ENCODE peak calls at places on chromosomes 4 and X, in four cellular contexts. X is choroid plexus epithelial cell, K is astrocyte, C is coronary artery. T is an unnamed sample.

GRCh38 chr4:150114641-150115040 is 36.4 kb downstream of the DCLK2 start:
- DNase-seq in X (no peak), K (no peak), C (no peak), T (no peak)

GRCh38 chr4:3465698-3466671 is 2.9 kb downstream of the DOK7 start:
- DNase-seq in X (no peak), K (no peak), C (no peak), T (no peak)

GRCh38 chr4:150127757-150128156 is 49.5 kb downstream of the DCLK2 start:
- DNase-seq in X (peak; percentile 40), K (no peak), C (no peak), T (no peak)

GRCh38 chr4:82388405-82388804 is 14.6 kb upstream of the HNRNPD start:
- DNase-seq in X (no peak), K (no peak), C (no peak), T (no peak)

GRCh38 chrX:23732704-23733103 is 10.4 kb downstream of the ACOT9 start:
- DNase-seq in X (no peak), K (no peak), C (no peak), T (no peak)

GRCh38 chr4:159103406-159104131 is 690 bp downstream of the RAPGEF2 start:
- DNase-seq in X (peak; percentile 46), K (no peak), C (peak; percentile 74), T (peak; percentile 35)

GRCh38 chr4:6372649-6373525 is 99.5 kb downstream of the PPP2R2C start:
- DNase-seq in X (peak; percentile 60), K (peak; percentile 2), C (no peak), T (peak; percentile 37)

GRCh38 chrX:120560405-120560841 is 339 bp downstream of the CUL4B start:
- DNase-seq in X (no peak), K (peak; percentile 22), C (peak; percentile 74), T (no peak)

GRCh38 chrX:16711219-16712115 is 1.0 kb downstream of the CTPS2 start:
- DNase-seq in X (no peak), K (no peak), C (no peak), T (no peak)

GRCh38 chrX:43949669-43950068 is 23.5 kb downstream of the NDP start:
- DNase-seq in X (no peak), K (no peak), C (no peak), T (no peak)

GRCh38 chr4:36241771-36242170 is 2.5 kb downstream of the ARAP2 start:
- DNase-seq in X (no peak), K (no peak), C (no peak), T (no peak)

GRCh38 chr4:38146383-38146782 is 186.2 kb downstream of the PTTG2 start:
- DNase-seq in X (no peak), K (no peak), C (no peak), T (no peak)

GRCh38 chrX:115679460-115679859 is 118.5 kb downstream of the PLS3 start:
- DNase-seq in X (peak; percentile 59), K (peak; percentile 9), C (no peak), T (peak; percentile 53)

GRCh38 chrX:124333862-124334261 is 1.4 kb downstream of the TEX13D start:
- DNase-seq in X (no peak), K (no peak), C (no peak), T (no peak)

GRCh38 chrX:41481264-41482109 is 34.3 kb downstream of the NYX start:
- DNase-seq in X (no peak), K (no peak), C (no peak), T (no peak)

GRCh38 chr4:40910706-40911105 is 161.0 kb downstream of the NSUN7 start:
- DNase-seq in X (peak; percentile 69), K (no peak), C (no peak), T (peak; percentile 54)

GRCh38 chr4:3788366-3788660 is 22.1 kb downstream of the ADRA2C start:
- DNase-seq in X (no peak), K (no peak), C (no peak), T (no peak)

GRCh38 chr4:188328966-188329365 is 189.7 kb downstream of the TRIML1 start:
- DNase-seq in X (no peak), K (no peak), C (no peak), T (no peak)

GRCh38 chrX:13119386-13119785 is 75.0 kb upstream of the FAM9C start:
- DNase-seq in X (peak; percentile 63), K (no peak), C (no peak), T (peak; percentile 61)

GRCh38 chrX:44106864-44107263 is 133.7 kb upstream of the NDP start:
- DNase-seq in X (no peak), K (no peak), C (no peak), T (no peak)

GRCh38 chrX:72569786-72570185 is 2.9 kb downstream of the HDAC8 start:
- DNase-seq in X (peak; percentile 88), K (peak; percentile 91), C (no peak), T (peak; percentile 79)

GRCh38 chr4:3342182-3342854 is 49.5 kb downstream of the RGS12 start:
- DNase-seq in X (peak; percentile 76), K (peak; percentile 73), C (no peak), T (peak; percentile 40)

GRCh38 chrX:413322-414201 is 26.9 kb upstream of the PPP2R3B start:
- DNase-seq in X (peak; percentile 44), K (peak; percentile 45), C (no peak), T (peak; percentile 30)

GRCh38 chr4:137000432-137000831 is 531.9 kb downstream of the PCDH18 start:
- DNase-seq in X (no peak), K (no peak), C (no peak), T (no peak)

GRCh38 chr4:148044889-148045352 is 313.0 kb downstream of the ARHGAP10 start:
- DNase-seq in X (peak; percentile 64), K (no peak), C (no peak), T (no peak)

GRCh38 chrX:39645059-39645895 is 452.5 kb downstream of the BCOR start:
- DNase-seq in X (peak; percentile 78), K (peak; percentile 70), C (peak; percentile 84), T (peak; percentile 85)

GRCh38 chrX:38654302-38654701 is 93.0 kb downstream of the TSPAN7 start:
- DNase-seq in X (peak; percentile 63), K (peak; percentile 10), C (no peak), T (peak; percentile 53)

GRCh38 chrX:17183566-17183965 is 191.4 kb upstream of the NHS start:
- DNase-seq in X (no peak), K (no peak), C (no peak), T (no peak)

GRCh38 chr4:101795704-101796103 is 5.2 kb downstream of the BANK1 start:
- DNase-seq in X (no peak), K (no peak), C (no peak), T (no peak)

GRCh38 chrX:107684956-107685385 is 56.7 kb downstream of the PRPS1 start:
- DNase-seq in X (peak; percentile 86), K (peak; percentile 44), C (no peak), T (peak; percentile 90)

GRCh38 chrX:71514367-71515038 is 18.4 kb upstream of the OGT start:
- DNase-seq in X (no peak), K (no peak), C (no peak), T (no peak)

GRCh38 chr4:2798399-2799301 is 5.8 kb downstream of the SH3BP2 start:
- DNase-seq in X (peak; percentile 42), K (no peak), C (peak; percentile 75), T (peak; percentile 60)

GRCh38 chr4:113921089-113921842 is 58.2 kb downstream of the ARSJ start:
- DNase-seq in X (peak; percentile 54), K (peak; percentile 56), C (no peak), T (peak; percentile 27)

GRCh38 chrX:769796-770195 is 139.2 kb downstream of the SHOX start:
- DNase-seq in X (no peak), K (no peak), C (peak; percentile 14), T (no peak)

GRCh38 chrX:123773258-123773978 is 40.6 kb upstream of the THOC2 start:
- DNase-seq in X (no peak), K (no peak), C (no peak), T (peak; percentile 13)

GRCh38 chr4:127400736-127401346 is 231.9 kb upstream of the INTU start:
- DNase-seq in X (peak; percentile 92), K (peak; percentile 65), C (no peak), T (peak; percentile 83)

GRCh38 chr4:89434364-89434988 is 126.9 kb upstream of the GPRIN3 start:
- DNase-seq in X (peak; percentile 74), K (peak; percentile 23), C (no peak), T (peak; percentile 69)

GRCh38 chrX:46588263-46588662 is 14.7 kb downstream of the CHST7 start:
- DNase-seq in X (peak; percentile 84), K (peak; percentile 70), C (no peak), T (peak; percentile 81)

GRCh38 chr4:162117051-162117450 is 46.7 kb downstream of the FSTL5 start:
- DNase-seq in X (no peak), K (no peak), C (no peak), T (no peak)

GRCh38 chr4:87067120-87067885 is 132.5 kb downstream of the AFF1 start:
- DNase-seq in X (no peak), K (no peak), C (no peak), T (no peak)

GRCh38 chr4:87068591-87069021 is 133.8 kb downstream of the AFF1 start:
- DNase-seq in X (peak; percentile 35), K (no peak), C (no peak), T (peak; percentile 56)

GRCh38 chr4:87066403-87067119 is 131.8 kb downstream of the AFF1 start:
- DNase-seq in X (no peak), K (no peak), C (no peak), T (no peak)

GRCh38 chr4:87071401-87071800 is 136.6 kb downstream of the AFF1 start:
- DNase-seq in X (no peak), K (no peak), C (no peak), T (no peak)

GRCh38 chr4:87069037-87069742 is 134.4 kb downstream of the AFF1 start:
- DNase-seq in X (no peak), K (no peak), C (no peak), T (no peak)
- H3K4me3 ChIP-seq in X (no peak overlapping the region), K (no peak overlapping the region), C (peak overlapping the region; percentile 35), T (no peak overlapping the region)

GRCh38 chrX:118807151-118808017 is 16.2 kb upstream of the ZCCHC12 start:
- DNase-seq in X (peak; percentile 65), K (peak; percentile 18), C (no peak), T (peak; percentile 70)
- TF ChIP-seq CTCF in X (peak; percentile 76), K (peak; percentile 43), C (peak; percentile 45), T (peak; percentile 64)

DNA sequence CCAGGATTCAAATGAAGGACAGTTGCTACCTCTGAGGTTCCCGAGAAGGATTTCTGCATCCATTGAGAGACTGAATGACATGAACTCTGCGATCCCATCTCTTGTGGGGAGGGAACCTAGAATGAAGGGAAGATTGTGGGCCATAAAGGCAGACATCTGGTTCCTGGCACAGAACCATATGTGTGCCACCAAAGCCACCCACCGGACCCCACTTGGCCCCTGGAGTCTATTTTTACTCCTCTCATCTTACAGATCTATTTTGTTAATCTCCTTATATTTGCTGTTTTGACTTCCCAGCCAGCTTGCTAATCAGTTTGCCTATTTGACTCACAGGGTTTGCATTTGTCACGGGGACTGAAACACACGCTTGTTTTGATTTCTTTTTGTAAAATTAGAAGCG is 7.3 kb downstream of the SOD3 start:
- DNase-seq in X (no peak), K (no peak), C (no peak), T (no peak)
- H3K4me3 ChIP-seq in X (no peak overlapping the region), K (no peak overlapping the region), C (no peak overlapping the region), T (no peak overlapping the region)

GRCh38 chr4:1285790-1286553 is 3.7 kb upstream of the MAEA start:
- DNase-seq in X (no peak), K (no peak), C (no peak), T (peak; percentile 8)
- TF ChIP-seq CTCF in X (no peak), K (no peak), C (no peak), T (no peak)

GRCh38 chr4:13548984-13549546 is 4.8 kb upstream of the NKX3-2 start:
- DNase-seq in X (peak; percentile 83), K (peak; percentile 33), C (no peak), T (peak; percentile 88)
- H3K4me3 ChIP-seq in X (peak overlapping the region; percentile 56), K (peak overlapping the region; percentile 65), C (peak overlapping the region; percentile 65), T (peak overlapping the region; percentile 56)

GRCh38 chr4:8506006-8506372 is 65.4 kb downstream of the TRMT44 start:
- DNase-seq in X (no peak), K (no peak), C (no peak), T (no peak)
- TF ChIP-seq CTCF in X (peak; percentile 0), K (no peak), C (no peak), T (no peak)

T was measured in fibroblast of pulmonary artery.